ENCODE peak calls at places on chromosomes 3 and 15, in nine cellular contexts. G is CD8-positive, alpha-beta memory T cell; X is activated T-helper 1 cell treated with Interleukin-2 at 50 U/mL for 16 hours; J is HTR-8/SVneo; F is fibroblast of lung; K is osteocyte; L is stimulated activated CD4-positive, alpha-beta T cell treated with anti-CD3 and anti-CD28 coated beads, Interleukin-4, amount 100 ng/mL, for 48 hours; Y is activated naive CD8-positive, alpha-beta T cell treated with anti-CD3 and anti-CD28 coated beads, Interleukin-2, amount 10 ng/mL, durations not matched to agents 7 days and 5 days; U is fibroblast of mammary gland. H is an unnamed sample.

GRCh38 chr3:94887056-94887455 is 824.2 kb downstream of the NSUN3 start:
- DNase-seq in G (no peak), X (no peak), J (no peak), F (peak; percentile 5), K (no peak), L (no peak), Y (no peak), U (no peak), H (no peak)

GRCh38 chr3:33420966-33421365 is 19.2 kb downstream of the UBP1 start:
- DNase-seq in G (no peak), X (no peak), J (no peak), F (no peak), K (no peak), L (no peak), Y (no peak), U (no peak), H (no peak)

GRCh38 chr15:69807752-69808151 is 290.0 kb downstream of the TLE3 start:
- DNase-seq in G (no peak), X (no peak), J (peak; percentile 51), F (peak; percentile 26), K (no peak), L (no peak), Y (no peak), U (peak; percentile 19), H (no peak)

GRCh38 chr3:44554626-44555592 is at the start of gene ZKSCAN7:
- DNase-seq in G (peak; percentile 14), X (peak; percentile 27), J (peak; percentile 66), F (peak; percentile 63), K (peak; percentile 89), L (peak; percentile 25), Y (peak; percentile 75), U (peak; percentile 49), H (peak; percentile 9)

GRCh38 chr3:117722856-117723255 is 1013.3 kb downstream of the TUSC7 start:
- DNase-seq in G (no peak), X (no peak), J (no peak), F (no peak), K (no peak), L (no peak), Y (no peak), U (no peak), H (no peak)

GRCh38 chr3:168341965-168342719 is 246.4 kb upstream of the GOLIM4 start:
- DNase-seq in G (no peak), X (no peak), J (no peak), F (peak; percentile 45), K (no peak), L (no peak), Y (no peak), U (no peak), H (no peak)

GRCh38 chr3:32138545-32139104 is 32.2 kb downstream of the GPD1L start:
- DNase-seq in G (no peak), X (no peak), J (no peak), F (peak; percentile 30), K (no peak), L (no peak), Y (no peak), U (no peak), H (no peak)

GRCh38 chr3:28140664-28141063 is 100.8 kb upstream of the CMC1 start:
- DNase-seq in G (no peak), X (no peak), J (no peak), F (no peak), K (no peak), L (no peak), Y (no peak), U (no peak), H (no peak)

GRCh38 chr3:95775486-95776094 is 1038.8 kb upstream of the EPHA6 start:
- DNase-seq in G (no peak), X (no peak), J (no peak), F (no peak), K (no peak), L (no peak), Y (no peak), U (no peak), H (no peak)

GRCh38 chr15:50315814-50316630 is 39.0 kb downstream of the GABPB1 start:
- DNase-seq in G (no peak), X (no peak), J (peak; percentile 24), F (peak; percentile 40), K (no peak), L (no peak), Y (no peak), U (peak; percentile 70), H (peak; percentile 43)

GRCh38 chr3:47323431-47324277 is 40.9 kb downstream of the KLHL18 start:
- DNase-seq in G (no peak), X (no peak), J (no peak), F (peak; percentile 63), K (no peak), L (no peak), Y (no peak), U (peak; percentile 31), H (no peak)

GRCh38 chr15:97995881-97996603 is 35.5 kb downstream of the ARRDC4 start:
- DNase-seq in G (no peak), X (no peak), J (peak; percentile 17), F (peak; percentile 31), K (no peak), L (no peak), Y (no peak), U (peak; percentile 15), H (no peak)

GRCh38 chr3:141441381-141442365 is 45.2 kb upstream of the RASA2 start:
- DNase-seq in G (peak; percentile 66), X (peak; percentile 37), J (peak; percentile 83), F (peak; percentile 86), K (no peak), L (peak; percentile 83), Y (peak; percentile 79), U (peak; percentile 75), H (peak; percentile 53)

GRCh38 chr3:150451329-150452084 is 43.4 kb downstream of the TSC22D2 start:
- DNase-seq in G (no peak), X (no peak), J (no peak), F (peak; percentile 45), K (no peak), L (no peak), Y (no peak), U (no peak), H (no peak)

GRCh38 chr3:105223815-105224214 is 142.9 kb upstream of the ALCAM start:
- DNase-seq in G (no peak), X (no peak), J (no peak), F (no peak), K (no peak), L (no peak), Y (no peak), U (no peak), H (no peak)

GRCh38 chr15:61518191-61518950 is 289.3 kb upstream of the RORA start:
- DNase-seq in G (no peak), X (no peak), J (no peak), F (peak; percentile 2), K (no peak), L (no peak), Y (no peak), U (peak; percentile 42), H (no peak)

GRCh38 chr15:77144492-77145070 is 73.7 kb upstream of the TSPAN3 start:
- DNase-seq in G (no peak), X (no peak), J (peak; percentile 47), F (peak; percentile 98), K (no peak), L (no peak), Y (no peak), U (peak; percentile 94), H (peak; percentile 94)

GRCh38 chr15:80343610-80344009 is 60.6 kb upstream of the ARNT2 start:
- DNase-seq in G (no peak), X (no peak), J (no peak), F (no peak), K (no peak), L (no peak), Y (no peak), U (no peak), H (no peak)

GRCh38 chr15:29226431-29227216 is 43.0 kb downstream of the NSMCE3 start:
- DNase-seq in G (no peak), X (no peak), J (no peak), F (no peak), K (peak; percentile 48), L (no peak), Y (no peak), U (no peak), H (no peak)

GRCh38 chr3:12782172-12782815 is 14.2 kb upstream of the CAND2 start:
- DNase-seq in G (no peak), X (no peak), J (no peak), F (peak; percentile 63), K (no peak), L (no peak), Y (no peak), U (peak; percentile 5), H (no peak)

GRCh38 chr3:11370134-11370533 is 97.9 kb downstream of the ATG7 start:
- DNase-seq in G (no peak), X (no peak), J (no peak), F (no peak), K (no peak), L (no peak), Y (no peak), U (no peak), H (no peak)

GRCh38 chr3:197495059-197495455 is 60.7 kb downstream of the BDH1 start:
- DNase-seq in G (no peak), X (no peak), J (no peak), F (no peak), K (no peak), L (no peak), Y (no peak), U (peak; percentile 18), H (no peak)

GRCh38 chr3:101796076-101796475 is 17.1 kb downstream of the NXPE3 start:
- DNase-seq in G (no peak), X (no peak), J (no peak), F (no peak), K (no peak), L (no peak), Y (no peak), U (peak; percentile 3), H (no peak)

GRCh38 chr3:135766113-135766512 is 199.4 kb upstream of the PPP2R3A start:
- DNase-seq in G (no peak), X (no peak), J (no peak), F (no peak), K (no peak), L (no peak), Y (no peak), U (no peak), H (no peak)

GRCh38 chr3:132509096-132509495 is 88.0 kb upstream of the ACKR4 start:
- DNase-seq in G (no peak), X (no peak), J (no peak), F (peak; percentile 12), K (no peak), L (no peak), Y (no peak), U (peak; percentile 9), H (no peak)

GRCh38 chr15:99472416-99473145 is 93.2 kb upstream of the MEF2A start:
- DNase-seq in G (no peak), X (no peak), J (no peak), F (no peak), K (no peak), L (no peak), Y (no peak), U (no peak), H (no peak)

GRCh38 chr15:63332367-63333078 is 49.1 kb downstream of the CA12 start:
- DNase-seq in G (no peak), X (no peak), J (peak; percentile 78), F (peak; percentile 86), K (no peak), L (no peak), Y (no peak), U (peak; percentile 97), H (peak; percentile 91)

GRCh38 chr3:179750720-179751328 is 98.0 kb downstream of the USP13 start:
- DNase-seq in G (no peak), X (no peak), J (no peak), F (peak; percentile 13), K (peak; percentile 54), L (peak; percentile 3), Y (no peak), U (peak; percentile 39), H (no peak)

GRCh38 chr3:39435006-39435748 is 28.7 kb downstream of the RPSA start:
- DNase-seq in G (no peak), X (no peak), J (no peak), F (no peak), K (no peak), L (no peak), Y (no peak), U (no peak), H (no peak)

H was measured in fibroblast of the conjunctiva.